ENCODE peak calls at places on chromosomes 5 and 9, in four cellular contexts. W is H1, U is mesendoderm, N is H9. Q is an unnamed sample.

GRCh38 chr5:79399046-79399445 is 114.9 kb downstream of the HOMER1 start:
- DNase-seq in W (no peak), U (no peak), N (no peak), Q (peak; percentile 89)

GRCh38 chr9:130682490-130683121 is 11.0 kb upstream of the EXOSC2 start:
- DNase-seq in W (peak; percentile 88), U (peak; percentile 67), N (peak; percentile 79), Q (peak; percentile 93)

GRCh38 chr9:126298319-126298801 is 28.3 kb upstream of the MVB12B start:
- DNase-seq in W (no peak), U (no peak), N (no peak), Q (no peak)

GRCh38 chr5:56126487-56127179 is 106.5 kb downstream of the ANKRD55 start:
- DNase-seq in W (no peak), U (no peak), N (no peak), Q (no peak)

GRCh38 chr9:127640908-127641545 is 28.9 kb downstream of the STXBP1 start:
- DNase-seq in W (no peak), U (no peak), N (no peak), Q (no peak)

GRCh38 chr5:129899454-129899853 is 4.8 kb upstream of the CHSY3 start:
- DNase-seq in W (no peak), U (no peak), N (no peak), Q (peak; percentile 41)

GRCh38 chr9:119667163-119667562 is 297.9 kb upstream of the BRINP1 start:
- DNase-seq in W (no peak), U (peak; percentile 29), N (no peak), Q (no peak)

GRCh38 chr9:17081814-17082213 is 53.0 kb upstream of the CNTLN start:
- DNase-seq in W (no peak), U (no peak), N (no peak), Q (no peak)

GRCh38 chr9:74570879-74571512 is 73.9 kb downstream of the RORB start:
- DNase-seq in W (no peak), U (peak; percentile 35), N (no peak), Q (peak; percentile 28)

GRCh38 chr9:16720386-16720785 is 150.1 kb downstream of the BNC2 start:
- DNase-seq in W (no peak), U (no peak), N (no peak), Q (no peak)

GRCh38 chr9:126030716-126031115 is 283.5 kb downstream of the PBX3 start:
- DNase-seq in W (no peak), U (no peak), N (no peak), Q (no peak)

GRCh38 chr9:10268500-10269485 is 344.0 kb downstream of the PTPRD start:
- DNase-seq in W (peak; percentile 73), U (peak; percentile 72), N (peak; percentile 68), Q (no peak)

GRCh38 chr9:115997923-115998322 is 155.7 kb upstream of the PAPPA start:
- DNase-seq in W (no peak), U (no peak), N (no peak), Q (no peak)

GRCh38 chr9:37626708-37627293 is 24.0 kb upstream of the FRMPD1 start:
- DNase-seq in W (no peak), U (no peak), N (no peak), Q (no peak)

GRCh38 chr5:75108515-75108914 is 56.2 kb upstream of the GCNT4 start:
- DNase-seq in W (no peak), U (no peak), N (no peak), Q (no peak)

GRCh38 chr5:40383719-40384651 is 295.7 kb upstream of the PTGER4 start:
- DNase-seq in W (no peak), U (peak; percentile 66), N (no peak), Q (peak; percentile 88)

GRCh38 chr5:135269828-135270545 is 129.0 kb downstream of the MACROH2A1 start:
- DNase-seq in W (no peak), U (no peak), N (no peak), Q (peak; percentile 50)

GRCh38 chr9:8205580-8205979 is 406.0 kb upstream of the DMAC1 start:
- DNase-seq in W (no peak), U (no peak), N (no peak), Q (no peak)

GRCh38 chr5:141617682-141618029 is 1.1 kb downstream of the DIAPH1 start:
- DNase-seq in W (no peak), U (no peak), N (no peak), Q (no peak)
- H3K79me2 ChIP-seq in W (peaks cover 8% of the 10 kb centered on the region), U (peaks cover 43% of the 10 kb centered on the region), N (peaks cover 15% of the 10 kb centered on the region), Q (peaks cover 15% of the 10 kb centered on the region)

GRCh38 chr5:892390-893136 is at the start of the genes BRD9 and TRIP13:
- DNase-seq in W (peak; percentile 88), U (peak; percentile 86), N (peak; percentile 79), Q (peak; percentile 87)
- H3K4ac ChIP-seq in W (peak within 1 kb of the TSS; percentile 74), U (peak within 1 kb of the TSS; percentile 90), N (no peak within 1 kb of the TSS), Q (peak within 1 kb of the TSS; percentile 88)

GRCh38 chr5:124729687-124730359 is 16.6 kb downstream of the ZNF608 start:
- DNase-seq in W (no peak), U (no peak), N (no peak), Q (no peak)
- H3K79me2 ChIP-seq in W (peaks cover 19% of the 10 kb centered on the region), U (peaks cover 72% of the 10 kb centered on the region), N (peaks cover 63% of the 10 kb centered on the region), Q (peaks cover 2% of the 10 kb centered on the region)

DNA sequence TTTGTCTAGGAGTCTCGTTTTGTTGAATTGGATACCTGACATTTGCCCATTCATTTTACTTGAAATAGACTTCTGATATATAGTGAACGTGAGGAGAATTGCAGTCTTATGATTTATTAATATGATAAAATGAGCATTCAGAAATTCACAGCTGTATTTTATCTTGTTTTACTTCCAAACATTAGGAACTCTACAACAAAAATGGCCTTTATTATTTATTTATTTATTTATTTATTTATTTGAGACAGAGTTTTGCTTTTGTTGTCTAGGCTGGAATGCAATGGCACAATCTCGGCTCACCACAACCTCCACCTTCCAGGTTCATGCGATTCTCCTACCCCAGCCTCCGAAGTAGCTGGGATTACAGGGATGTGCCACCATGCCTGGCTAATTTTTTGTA is 61.2 kb downstream of the RAB24 start:
- DNase-seq in W (no peak), U (no peak), N (no peak), Q (no peak)
- H3K4ac ChIP-seq in W (no peak overlapping the region), U (no peak overlapping the region), N (no peak overlapping the region), Q (no peak overlapping the region)